ENCODE peak calls at places on chromosomes 7 and 10, in seven cellular contexts. U, J, A, F, V, C and I are unnamed samples.

GRCh38 chr10:8033812-8034665 is 20.4 kb upstream of the GATA3 start:
- DNase-seq in U (peak), J (no peak), A (no peak), F (no peak), V (no peak), C (no peak), I (no peak)

GRCh38 chr10:17375936-17376584 is 78.3 kb downstream of the ST8SIA6 start:
- DNase-seq in U (no peak), J (peak), A (peak), F (no peak), V (no peak), C (peak), I (peak)

GRCh38 chr7:128869138-128869943 is 6.7 kb downstream of the ATP6V1F start:
- DNase-seq in U (peak), J (peak), A (no peak), F (no peak), V (no peak), C (peak), I (peak)

GRCh38 chr7:875051-875450 is 1.3 kb upstream of the GET4 start:
- DNase-seq in U (no peak), J (no peak), A (no peak), F (no peak), V (no peak), C (no peak), I (no peak)

GRCh38 chr7:26201261-26202018 is at the start of gene CBX3:
- DNase-seq in U (no peak), J (peak), A (peak), F (peak), V (peak), C (peak), I (peak)

GRCh38 chr7:116897661-116898060 is 35.3 kb downstream of the CAPZA2 start:
- DNase-seq in U (no peak), J (no peak), A (no peak), F (no peak), V (no peak), C (no peak), I (no peak)

GRCh38 chr10:124037784-124038183 is 55.6 kb downstream of the CHST15 start:
- DNase-seq in U (no peak), J (no peak), A (no peak), F (no peak), V (no peak), C (no peak), I (no peak)

GRCh38 chr10:77180794-77181193 is 456.8 kb downstream of the KCNMA1 start:
- DNase-seq in U (no peak), J (no peak), A (no peak), F (no peak), V (no peak), C (no peak), I (no peak)

GRCh38 chr7:75772081-75773077 is at the start of gene CCL26:
- DNase-seq in U (no peak), J (peak), A (no peak), F (no peak), V (peak), C (no peak), I (no peak)

GRCh38 chr10:132183046-132183445 is 3.7 kb upstream of the DPYSL4 start:
- DNase-seq in U (no peak), J (no peak), A (no peak), F (no peak), V (no peak), C (no peak), I (no peak)

GRCh38 chr7:22610258-22610657 is 110.3 kb upstream of the STEAP1B start:
- DNase-seq in U (no peak), J (no peak), A (no peak), F (no peak), V (no peak), C (no peak), I (no peak)

GRCh38 chr7:12138421-12138820 is 72.7 kb upstream of the TMEM106B start:
- DNase-seq in U (no peak), J (no peak), A (no peak), F (no peak), V (no peak), C (no peak), I (no peak)

GRCh38 chr10:99604862-99605261 is 15.4 kb downstream of the SLC25A28 start:
- DNase-seq in U (no peak), J (no peak), A (no peak), F (no peak), V (no peak), C (no peak), I (no peak)

GRCh38 chr10:615583-616152 is 73.8 kb downstream of the DIP2C start:
- DNase-seq in U (no peak), J (peak), A (no peak), F (no peak), V (no peak), C (no peak), I (no peak)

GRCh38 chr7:44914992-44915607 is 29.8 kb upstream of the PURB start:
- DNase-seq in U (peak), J (no peak), A (no peak), F (no peak), V (no peak), C (peak), I (no peak)

GRCh38 chr7:22001345-22002004 is 55.8 kb upstream of the CDCA7L start:
- DNase-seq in U (peak), J (peak), A (peak), F (no peak), V (no peak), C (no peak), I (peak)

GRCh38 chr10:124827474-124827873 is 25.9 kb downstream of the ABRAXAS2 start:
- DNase-seq in U (peak), J (peak), A (peak), F (no peak), V (no peak), C (no peak), I (peak)

GRCh38 chr7:104529567-104529966 is 201.2 kb downstream of the LHFPL3 start:
- DNase-seq in U (no peak), J (no peak), A (no peak), F (no peak), V (no peak), C (no peak), I (no peak)

GRCh38 chr7:11557627-11558026 is 274.4 kb downstream of the THSD7A start:
- DNase-seq in U (no peak), J (peak), A (no peak), F (no peak), V (no peak), C (no peak), I (peak)

GRCh38 chr7:94003446-94004023 is 620 bp downstream of the BET1 start:
- DNase-seq in U (no peak), J (peak), A (peak), F (no peak), V (no peak), C (no peak), I (peak)

GRCh38 chr10:91567815-91568214 is 65.1 kb downstream of the PPP1R3C start:
- DNase-seq in U (no peak), J (peak), A (no peak), F (no peak), V (no peak), C (no peak), I (no peak)

GRCh38 chr10:126904493-126904806 is 778 bp upstream of the DOCK1 start:
- DNase-seq in U (no peak), J (no peak), A (no peak), F (no peak), V (no peak), C (no peak), I (no peak)

GRCh38 chr7:41910916-41911315 is 208.0 kb upstream of the INHBA start:
- DNase-seq in U (no peak), J (no peak), A (no peak), F (no peak), V (no peak), C (no peak), I (no peak)

GRCh38 chr10:116316533-116316932 is 7.7 kb upstream of the CCDC172 start:
- DNase-seq in U (no peak), J (no peak), A (no peak), F (no peak), V (no peak), C (no peak), I (no peak)

GRCh38 chr7:94452257-94452656 is 57.4 kb upstream of the CASD1 start:
- DNase-seq in U (no peak), J (no peak), A (no peak), F (no peak), V (no peak), C (no peak), I (no peak)